ENCODE peak calls at places on chromosomes 1 and 21, in nine cellular contexts. One of them, this sample, is unnamed.

GRCh38 chr21:18369115-18369514 is 34.5 kb downstream of the TMPRSS15 start:
- DNase-seq in Panc1: no peak
- DNase-seq in CD8-positive, alpha-beta T cell: no peak
- DNase-seq in uterus: no peak
- DNase-seq in pancreas: no peak
- DNase-seq in neural progenitor cell: peak; percentile 61
- DNase-seq in psoas muscle: no peak
- DNase-seq in left ventricle myocardium inferior: no peak
- DNase-seq in OCI-LY7: peak; percentile 63
- DNase-seq in this sample: no peak

GRCh38 chr1:245843101-245843500 is 664.0 kb downstream of the SMYD3 start:
- DNase-seq in neural progenitor cell: no peak
- DNase-seq in OCI-LY7: no peak
- DNase-seq in uterus: no peak
- DNase-seq in pancreas: no peak
- DNase-seq in CD8-positive, alpha-beta T cell: no peak
- DNase-seq in left ventricle myocardium inferior: no peak
- DNase-seq in Panc1: no peak
- DNase-seq in psoas muscle: no peak
- DNase-seq in this sample: no peak

GRCh38 chr1:245154429-245155185 is at the start of gene KIF26B:
- DNase-seq in CD8-positive, alpha-beta T cell: no peak
- DNase-seq in neural progenitor cell: peak; percentile 65
- DNase-seq in psoas muscle: no peak
- DNase-seq in pancreas: peak; percentile 74
- DNase-seq in OCI-LY7: no peak
- DNase-seq in Panc1: no peak
- DNase-seq in left ventricle myocardium inferior: no peak
- DNase-seq in uterus: no peak
- DNase-seq in this sample: no peak

GRCh38 chr1:226884966-226885820 is 14.8 kb downstream of the PSEN2 start:
- DNase-seq in pancreas: no peak
- DNase-seq in CD8-positive, alpha-beta T cell: no peak
- DNase-seq in Panc1: no peak
- DNase-seq in OCI-LY7: no peak
- DNase-seq in left ventricle myocardium inferior: no peak
- DNase-seq in neural progenitor cell: no peak
- DNase-seq in psoas muscle: no peak
- DNase-seq in uterus: no peak
- DNase-seq in this sample: no peak

GRCh38 chr1:24909388-24909898 is 20.6 kb downstream of the RUNX3 start:
- DNase-seq in neural progenitor cell: peak; percentile 79
- DNase-seq in uterus: peak; percentile 28
- DNase-seq in Panc1: no peak
- DNase-seq in CD8-positive, alpha-beta T cell: no peak
- DNase-seq in psoas muscle: no peak
- DNase-seq in pancreas: no peak
- DNase-seq in OCI-LY7: no peak
- DNase-seq in left ventricle myocardium inferior: peak; percentile 41
- DNase-seq in this sample: peak; percentile 23

GRCh38 chr1:204837440-204838084 is 33.1 kb upstream of the NFASC start:
- DNase-seq in Panc1: no peak
- DNase-seq in neural progenitor cell: peak; percentile 90
- DNase-seq in psoas muscle: no peak
- DNase-seq in OCI-LY7: peak; percentile 35
- DNase-seq in pancreas: no peak
- DNase-seq in uterus: peak; percentile 34
- DNase-seq in left ventricle myocardium inferior: peak; percentile 34
- DNase-seq in CD8-positive, alpha-beta T cell: peak; percentile 13
- DNase-seq in this sample: no peak

GRCh38 chr1:115411388-115412063 is 73.5 kb upstream of the NGF start:
- DNase-seq in Panc1: peak; percentile 27
- DNase-seq in OCI-LY7: peak; percentile 1
- DNase-seq in CD8-positive, alpha-beta T cell: no peak
- DNase-seq in pancreas: no peak
- DNase-seq in neural progenitor cell: no peak
- DNase-seq in left ventricle myocardium inferior: no peak
- DNase-seq in psoas muscle: no peak
- DNase-seq in uterus: no peak
- DNase-seq in this sample: no peak

GRCh38 chr1:51605961-51606723 is 10.8 kb upstream of the OSBPL9 start:
- DNase-seq in pancreas: no peak
- DNase-seq in uterus: no peak
- DNase-seq in psoas muscle: peak; percentile 65
- DNase-seq in CD8-positive, alpha-beta T cell: no peak
- DNase-seq in Panc1: no peak
- DNase-seq in OCI-LY7: no peak
- DNase-seq in left ventricle myocardium inferior: no peak
- DNase-seq in neural progenitor cell: no peak
- DNase-seq in this sample: no peak

GRCh38 chr1:25572708-25573590 is 29.5 kb downstream of the LDLRAP1 start:
- DNase-seq in uterus: no peak
- DNase-seq in OCI-LY7: peak; percentile 72
- DNase-seq in CD8-positive, alpha-beta T cell: peak; percentile 55
- DNase-seq in psoas muscle: peak; percentile 77
- DNase-seq in pancreas: peak; percentile 79
- DNase-seq in left ventricle myocardium inferior: no peak
- DNase-seq in Panc1: peak; percentile 15
- DNase-seq in neural progenitor cell: peak; percentile 81
- DNase-seq in this sample: no peak

GRCh38 chr1:6471086-6471841 is 5.3 kb upstream of the TNFRSF25 start:
- DNase-seq in left ventricle myocardium inferior: no peak
- DNase-seq in OCI-LY7: no peak
- DNase-seq in pancreas: no peak
- DNase-seq in Panc1: no peak
- DNase-seq in uterus: no peak
- DNase-seq in psoas muscle: no peak
- DNase-seq in CD8-positive, alpha-beta T cell: no peak
- DNase-seq in neural progenitor cell: no peak
- DNase-seq in this sample: no peak

GRCh38 chr1:203325004-203325417 is 19.7 kb downstream of the BTG2 start:
- DNase-seq in pancreas: no peak
- DNase-seq in neural progenitor cell: peak; percentile 85
- DNase-seq in left ventricle myocardium inferior: no peak
- DNase-seq in OCI-LY7: peak; percentile 94
- DNase-seq in psoas muscle: no peak
- DNase-seq in Panc1: no peak
- DNase-seq in CD8-positive, alpha-beta T cell: peak; percentile 69
- DNase-seq in uterus: no peak
- DNase-seq in this sample: no peak

DNA sequence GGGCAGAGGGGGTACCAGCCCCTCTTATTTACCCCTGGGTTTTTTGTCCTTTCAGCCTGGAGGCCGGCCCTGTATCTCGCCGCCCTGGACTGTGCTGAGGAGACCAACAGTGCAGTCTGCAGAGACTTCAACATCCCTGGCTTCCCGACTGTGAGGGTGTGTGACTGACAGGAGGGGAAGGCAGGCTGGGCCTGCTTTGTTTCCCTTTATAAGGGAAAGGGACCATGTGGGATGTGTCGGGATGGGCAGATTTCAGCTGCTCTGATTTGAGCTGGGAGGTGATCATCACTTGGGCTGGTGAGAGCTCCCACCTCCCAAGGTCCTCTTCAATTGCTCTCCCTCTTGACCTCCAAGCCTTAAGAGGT is 11.7 kb downstream of the QSOX1 start:
- DNase-seq in psoas muscle: no peak
- DNase-seq in OCI-LY7: no peak
- DNase-seq in pancreas: no peak
- DNase-seq in uterus: no peak
- DNase-seq in left ventricle myocardium inferior: no peak
- DNase-seq in Panc1: no peak
- DNase-seq in neural progenitor cell: peak; percentile 11
- DNase-seq in CD8-positive, alpha-beta T cell: no peak
- DNase-seq in this sample: no peak
- H3K27ac ChIP-seq in psoas muscle: peak overlapping the region; percentile 93
- H3K27ac ChIP-seq in OCI-LY7: no peak overlapping the region
- H3K27ac ChIP-seq in pancreas: peak overlapping the region; percentile 59
- H3K27ac ChIP-seq in uterus: peak overlapping the region; percentile 55
- H3K27ac ChIP-seq in left ventricle myocardium inferior: peak overlapping the region; percentile 90
- H3K27ac ChIP-seq in Panc1: no peak overlapping the region
- H3K27ac ChIP-seq in neural progenitor cell: no peak overlapping the region
- H3K27ac ChIP-seq in CD8-positive, alpha-beta T cell: no peak overlapping the region
- H3K27ac ChIP-seq in this sample: no peak overlapping the region

DNA sequence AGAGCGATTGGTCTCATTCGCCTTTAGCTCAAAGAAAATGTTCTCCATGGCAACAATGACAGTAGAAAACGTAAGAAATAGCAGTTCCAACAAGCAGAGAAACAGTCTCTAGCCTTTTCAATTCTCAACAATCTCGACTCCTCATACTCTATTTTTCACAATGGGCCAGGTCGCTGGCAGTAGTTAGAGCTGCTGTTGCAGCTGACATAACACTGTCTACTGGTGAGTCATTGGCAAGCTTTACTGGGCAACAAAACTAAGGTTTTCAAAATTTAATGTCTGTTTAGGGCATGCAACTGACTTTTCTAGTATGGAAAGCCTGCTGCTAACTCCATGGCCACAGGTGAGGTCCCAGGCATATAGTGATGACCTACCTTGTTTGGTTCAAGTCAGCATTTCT is 221.1 kb upstream of the KAZN start:
- DNase-seq in psoas muscle: no peak
- DNase-seq in Panc1: no peak
- DNase-seq in pancreas: no peak
- DNase-seq in neural progenitor cell: no peak
- DNase-seq in OCI-LY7: no peak
- DNase-seq in uterus: no peak
- DNase-seq in CD8-positive, alpha-beta T cell: no peak
- DNase-seq in left ventricle myocardium inferior: no peak
- DNase-seq in this sample: no peak
- H3K27ac ChIP-seq in psoas muscle: no peak overlapping the region
- H3K27ac ChIP-seq in Panc1: no peak overlapping the region
- H3K27ac ChIP-seq in pancreas: no peak overlapping the region
- H3K27ac ChIP-seq in neural progenitor cell: no peak overlapping the region
- H3K27ac ChIP-seq in OCI-LY7: no peak overlapping the region
- H3K27ac ChIP-seq in uterus: no peak overlapping the region
- H3K27ac ChIP-seq in CD8-positive, alpha-beta T cell: no peak overlapping the region
- H3K27ac ChIP-seq in left ventricle myocardium inferior: no peak overlapping the region
- H3K27ac ChIP-seq in this sample: no peak overlapping the region

DNA sequence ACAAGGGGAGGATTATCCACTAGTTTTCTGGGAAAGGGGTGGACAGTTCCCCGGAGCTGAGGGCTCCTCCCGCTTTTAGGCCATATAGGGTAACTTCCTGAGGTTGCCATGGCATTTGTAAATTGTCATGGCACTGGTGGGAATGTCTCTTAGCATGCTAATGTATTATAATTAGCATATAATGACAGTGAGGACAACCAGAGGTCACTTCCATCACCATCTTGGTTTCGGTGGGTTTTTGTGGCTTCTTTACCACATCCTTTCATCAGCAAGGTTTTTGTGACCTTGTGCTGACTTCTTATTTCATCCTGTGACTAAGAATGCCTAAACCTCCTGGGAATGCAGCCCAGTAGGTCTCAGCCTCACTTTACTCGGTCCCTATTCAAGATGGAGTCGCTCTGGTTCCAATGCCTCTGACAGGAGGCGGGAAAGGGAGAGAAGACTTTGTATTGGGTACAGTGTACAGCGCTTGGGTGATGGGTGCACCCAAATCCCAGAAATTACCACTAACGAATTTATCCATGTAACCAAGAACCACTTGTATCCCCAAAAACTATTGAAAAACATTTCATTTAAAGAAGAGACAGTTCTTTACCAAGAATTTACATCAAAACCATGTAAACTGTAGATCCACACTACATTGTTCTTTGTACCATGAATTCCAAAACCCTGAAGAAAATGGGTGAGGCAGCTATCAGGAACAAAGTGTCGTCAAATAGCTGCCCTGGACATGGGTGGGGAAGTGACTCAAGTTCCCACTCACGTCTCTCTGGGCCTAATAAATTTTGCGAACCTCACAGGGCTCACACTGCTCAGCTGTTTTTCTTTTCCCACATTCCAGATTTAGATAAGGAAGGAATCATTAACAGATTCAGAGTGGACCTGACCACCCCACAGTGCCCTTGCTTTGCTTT is 8.9 kb upstream of the SLC2A5 start:
- DNase-seq in neural progenitor cell: no peak
- DNase-seq in uterus: no peak
- DNase-seq in CD8-positive, alpha-beta T cell: no peak
- DNase-seq in OCI-LY7: peak; percentile 63
- DNase-seq in left ventricle myocardium inferior: no peak
- DNase-seq in psoas muscle: no peak
- DNase-seq in Panc1: no peak
- DNase-seq in pancreas: no peak
- DNase-seq in this sample: no peak
- H3K27ac ChIP-seq in neural progenitor cell: no peak overlapping the region
- H3K27ac ChIP-seq in uterus: no peak overlapping the region
- H3K27ac ChIP-seq in CD8-positive, alpha-beta T cell: no peak overlapping the region
- H3K27ac ChIP-seq in OCI-LY7: peak overlapping the region; percentile 100
- H3K27ac ChIP-seq in left ventricle myocardium inferior: no peak overlapping the region
- H3K27ac ChIP-seq in psoas muscle: no peak overlapping the region
- H3K27ac ChIP-seq in Panc1: no peak overlapping the region
- H3K27ac ChIP-seq in pancreas: no peak overlapping the region
- H3K27ac ChIP-seq in this sample: no peak overlapping the region

GRCh38 chr1:55632058-55632457 is 416.9 kb upstream of the USP24 start:
- DNase-seq in neural progenitor cell: no peak
- DNase-seq in pancreas: no peak
- DNase-seq in uterus: no peak
- DNase-seq in Panc1: no peak
- DNase-seq in CD8-positive, alpha-beta T cell: no peak
- DNase-seq in OCI-LY7: no peak
- DNase-seq in psoas muscle: no peak
- DNase-seq in left ventricle myocardium inferior: no peak
- DNase-seq in this sample: no peak

GRCh38 chr1:55635856-55636255 is 420.7 kb upstream of the USP24 start:
- DNase-seq in left ventricle myocardium inferior: no peak
- DNase-seq in OCI-LY7: no peak
- DNase-seq in CD8-positive, alpha-beta T cell: no peak
- DNase-seq in neural progenitor cell: no peak
- DNase-seq in Panc1: no peak
- DNase-seq in uterus: no peak
- DNase-seq in psoas muscle: no peak
- DNase-seq in pancreas: no peak
- DNase-seq in this sample: no peak

GRCh38 chr1:55632906-55633305 is 417.7 kb upstream of the USP24 start:
- DNase-seq in OCI-LY7: no peak
- DNase-seq in psoas muscle: no peak
- DNase-seq in pancreas: no peak
- DNase-seq in left ventricle myocardium inferior: no peak
- DNase-seq in uterus: no peak
- DNase-seq in CD8-positive, alpha-beta T cell: no peak
- DNase-seq in neural progenitor cell: peak; percentile 18
- DNase-seq in Panc1: no peak
- DNase-seq in this sample: no peak

GRCh38 chr1:55634516-55634915 is 419.4 kb upstream of the USP24 start:
- DNase-seq in neural progenitor cell: no peak
- DNase-seq in pancreas: no peak
- DNase-seq in CD8-positive, alpha-beta T cell: no peak
- DNase-seq in OCI-LY7: no peak
- DNase-seq in psoas muscle: no peak
- DNase-seq in left ventricle myocardium inferior: no peak
- DNase-seq in uterus: no peak
- DNase-seq in Panc1: no peak
- DNase-seq in this sample: no peak

DNA sequence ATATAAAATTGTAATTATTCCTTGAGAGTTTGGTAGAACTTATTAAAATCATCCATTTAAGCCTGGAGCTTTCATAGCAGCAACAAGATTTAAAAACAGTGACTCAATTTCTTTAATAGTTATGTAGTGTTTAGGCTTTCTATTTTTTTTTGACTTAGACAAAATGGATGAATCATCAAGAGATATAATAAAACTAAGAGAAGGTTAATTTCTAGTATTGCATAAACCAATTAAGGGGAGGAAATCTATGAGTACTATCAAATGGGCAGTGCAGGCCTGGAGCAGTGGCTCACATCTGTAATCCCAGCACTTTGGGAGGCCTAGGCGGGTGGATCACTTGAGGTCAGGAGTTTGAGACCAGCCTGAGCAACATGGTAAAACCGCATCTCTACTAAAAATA is 416.3 kb upstream of the USP24 start:
- DNase-seq in Panc1: no peak
- DNase-seq in OCI-LY7: no peak
- DNase-seq in CD8-positive, alpha-beta T cell: no peak
- DNase-seq in uterus: no peak
- DNase-seq in psoas muscle: no peak
- DNase-seq in pancreas: no peak
- DNase-seq in left ventricle myocardium inferior: no peak
- DNase-seq in neural progenitor cell: no peak
- DNase-seq in this sample: no peak
- H3K27ac ChIP-seq in Panc1: no peak overlapping the region
- H3K27ac ChIP-seq in OCI-LY7: no peak overlapping the region
- H3K27ac ChIP-seq in CD8-positive, alpha-beta T cell: no peak overlapping the region
- H3K27ac ChIP-seq in uterus: no peak overlapping the region
- H3K27ac ChIP-seq in psoas muscle: no peak overlapping the region
- H3K27ac ChIP-seq in pancreas: no peak overlapping the region
- H3K27ac ChIP-seq in left ventricle myocardium inferior: no peak overlapping the region
- H3K27ac ChIP-seq in neural progenitor cell: no peak overlapping the region
- H3K27ac ChIP-seq in this sample: no peak overlapping the region

This sample was measured in substantia nigra.